ENCODE peak calls at places on chromosomes 1 and 21, in seven cellular contexts. V is astrocyte, Y is left ventricle myocardium inferior, Z is tibial nerve, O is body of pancreas, C is pancreas, L is SJSA1. Q is an unnamed sample. For H3K36me3, the result is how much of the 10 kb centered on the place peaks cover.

GRCh38 chr1:213201380-213202155 is 150.5 kb downstream of the RPS6KC1 start:
- DNase-seq in V (no peak), Y (no peak), Z (no peak), O (no peak), C (no peak), L (no peak), Q (no peak)

GRCh38 chr1:27430903-27431653 is 38.7 kb downstream of the GPR3 start:
- DNase-seq in V (peak), Y (no peak), Z (no peak), O (no peak), C (no peak), L (no peak), Q (no peak)

GRCh38 chr1:177142013-177142412 is 22.5 kb downstream of the ASTN1 start:
- DNase-seq in V (no peak), Y (no peak), Z (no peak), O (no peak), C (no peak), L (no peak), Q (no peak)

GRCh38 chr1:216207154-216207553 is 216.1 kb downstream of the USH2A start:
- DNase-seq in V (no peak), Y (no peak), Z (no peak), O (no peak), C (no peak), L (no peak), Q (no peak)

GRCh38 chr1:224433671-224434446 is 738 bp downstream of the WDR26 start:
- DNase-seq in V (no peak), Y (peak), Z (peak), O (peak), C (peak), L (no peak), Q (peak)

GRCh38 chr1:186511761-186512637 is 51.1 kb upstream of the PDC start:
- DNase-seq in V (no peak), Y (no peak), Z (no peak), O (no peak), C (no peak), L (no peak), Q (no peak)

GRCh38 chr1:25700124-25700523 is 83.5 kb downstream of the MAN1C1 start:
- DNase-seq in V (peak), Y (peak), Z (peak), O (no peak), C (no peak), L (no peak), Q (no peak)

GRCh38 chr1:55848906-55849305 is 633.7 kb upstream of the USP24 start:
- DNase-seq in V (no peak), Y (no peak), Z (no peak), O (no peak), C (no peak), L (no peak), Q (no peak)

GRCh38 chr1:1758059-1758621 is 20.1 kb downstream of the NADK start:
- DNase-seq in V (no peak), Y (no peak), Z (no peak), O (no peak), C (no peak), L (no peak), Q (no peak)

GRCh38 chr1:208977861-208978260 is 605.7 kb upstream of the CAMK1G start:
- DNase-seq in V (no peak), Y (no peak), Z (no peak), O (no peak), C (no peak), L (no peak), Q (no peak)

GRCh38 chr1:14780271-14780670 is 181.8 kb downstream of the KAZN start:
- DNase-seq in V (no peak), Y (no peak), Z (no peak), O (no peak), C (no peak), L (no peak), Q (no peak)

GRCh38 chr1:162179121-162179520 is 109.6 kb downstream of the NOS1AP start:
- DNase-seq in V (no peak), Y (no peak), Z (no peak), O (no peak), C (no peak), L (no peak), Q (no peak)

GRCh38 chr1:202207292-202207691 is 13.7 kb downstream of the LGR6 start:
- DNase-seq in V (peak), Y (no peak), Z (no peak), O (no peak), C (no peak), L (peak), Q (no peak)

GRCh38 chr1:202212787-202213186 is 19.2 kb downstream of the LGR6 start:
- DNase-seq in V (no peak), Y (no peak), Z (no peak), O (no peak), C (no peak), L (no peak), Q (no peak)

GRCh38 chr1:202208458-202208857 is 14.9 kb downstream of the LGR6 start:
- DNase-seq in V (no peak), Y (no peak), Z (no peak), O (no peak), C (no peak), L (no peak), Q (no peak)

GRCh38 chr1:202210969-202211368 is 17.4 kb downstream of the LGR6 start:
- DNase-seq in V (no peak), Y (no peak), Z (no peak), O (no peak), C (no peak), L (no peak), Q (no peak)

GRCh38 chr1:202210370-202210769 is 16.8 kb downstream of the LGR6 start:
- DNase-seq in V (peak), Y (no peak), Z (no peak), O (no peak), C (no peak), L (no peak), Q (no peak)
- H3K36me3 ChIP-seq in V (under half), Y (under half), Z (under half), O (under half), C (under half), L (under half), Q (under half)

DNA sequence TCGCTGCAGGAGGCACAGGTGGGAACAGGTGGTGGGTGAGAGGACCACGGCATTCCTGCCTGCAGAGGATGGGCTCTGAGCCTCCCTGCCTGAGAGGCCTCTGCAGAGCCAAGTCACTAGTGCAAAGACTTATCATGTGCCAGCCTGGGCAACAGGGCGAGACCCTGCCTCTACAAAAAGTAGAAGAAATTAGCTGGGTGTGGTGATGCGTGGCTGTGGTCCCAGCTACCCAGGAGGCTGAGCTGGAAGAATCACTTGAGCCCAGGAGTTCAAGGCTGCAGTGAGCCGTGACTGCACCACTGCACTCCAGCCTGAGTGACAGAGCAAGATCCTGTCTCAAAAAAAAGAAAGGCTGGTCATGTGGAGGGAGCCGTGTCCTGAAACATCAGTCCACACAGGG is 46.4 kb downstream of the PKNOX1 start:
- DNase-seq in V (no peak), Y (no peak), Z (no peak), O (no peak), C (no peak), L (no peak), Q (no peak)
- H3K36me3 ChIP-seq in V (under half), Y (half or more), Z (under half), O (under half), C (under half), L (half or more), Q (under half)

DNA sequence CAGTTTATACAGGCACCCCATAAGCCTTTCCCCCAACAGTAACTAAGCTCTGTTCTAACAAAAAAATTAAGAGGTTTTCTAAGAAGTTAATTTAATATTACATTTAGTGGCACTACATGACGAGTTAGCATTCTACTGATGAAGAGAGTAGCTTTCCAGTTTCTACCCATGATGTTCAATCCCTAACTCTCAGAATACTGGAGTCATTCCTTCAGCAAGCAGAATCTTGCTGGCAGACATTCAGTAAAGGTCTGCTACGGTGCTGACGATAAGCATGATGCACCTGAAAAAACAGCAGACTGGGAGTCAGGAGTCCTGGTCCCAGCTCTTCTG is 24.5 kb downstream of the SRSF4 start:
- DNase-seq in V (no peak), Y (no peak), Z (no peak), O (no peak), C (no peak), L (no peak), Q (no peak)
- H3K36me3 ChIP-seq in V (half or more), Y (half or more), Z (under half), O (under half), C (half or more), L (half or more), Q (under half)

GRCh38 chr1:226764533-226764932 is 25.5 kb upstream of the ITPKB start:
- DNase-seq in V (no peak), Y (no peak), Z (no peak), O (no peak), C (no peak), L (no peak), Q (no peak)
- H3K36me3 ChIP-seq in V (under half), Y (under half), Z (under half), O (under half), C (under half), L (under half), Q (under half)

DNA sequence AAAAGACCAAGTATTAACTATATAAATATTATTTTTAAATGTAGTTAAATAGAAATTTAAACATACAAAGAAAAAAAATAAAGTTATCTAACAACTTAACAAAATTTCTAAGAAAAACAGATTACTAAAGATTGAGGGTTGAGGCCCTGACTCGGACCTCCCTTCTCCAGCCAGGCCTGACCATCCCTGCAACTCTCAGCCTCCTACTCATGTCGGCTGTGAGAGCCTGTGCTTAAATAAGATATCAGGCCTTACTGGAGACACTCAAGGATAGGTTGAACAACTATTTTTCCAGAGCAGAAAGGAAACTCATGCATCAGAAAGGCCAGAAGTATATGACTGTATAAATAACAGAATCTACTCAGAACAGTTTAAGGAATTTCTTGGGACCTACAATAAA is 33.0 kb upstream of the PSMG1 start:
- DNase-seq in V (no peak), Y (no peak), Z (no peak), O (no peak), C (no peak), L (no peak), Q (no peak)
- H3K36me3 ChIP-seq in V (under half), Y (half or more), Z (under half), O (under half), C (under half), L (under half), Q (under half)

GRCh38 chr1:192682335-192682734 is 46.4 kb downstream of the RGS13 start:
- DNase-seq in V (no peak), Y (no peak), Z (no peak), O (no peak), C (no peak), L (no peak), Q (no peak)

GRCh38 chr1:192675716-192676115 is 39.8 kb downstream of the RGS13 start:
- DNase-seq in V (no peak), Y (no peak), Z (no peak), O (no peak), C (no peak), L (no peak), Q (no peak)

DNA sequence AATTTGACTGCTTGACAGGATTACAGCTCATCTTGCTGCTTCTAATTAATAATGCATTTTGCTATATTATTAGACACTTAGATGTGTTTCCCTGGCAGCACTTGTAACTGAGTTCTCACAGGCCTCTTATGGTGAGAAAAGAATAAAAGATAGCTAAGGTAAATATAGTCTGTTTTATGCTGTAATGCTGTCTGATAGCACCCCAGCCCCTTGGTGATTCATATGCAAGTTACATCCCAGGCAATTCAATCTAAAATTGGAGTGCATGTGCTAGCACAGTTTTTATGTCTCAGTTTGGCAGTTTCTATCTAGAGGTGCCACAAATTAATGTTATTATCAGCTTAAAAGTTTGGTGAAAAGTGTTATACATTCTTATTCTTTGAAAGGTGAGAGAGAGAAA is 42.2 kb downstream of the RGS13 start:
- DNase-seq in V (no peak), Y (no peak), Z (no peak), O (no peak), C (no peak), L (no peak), Q (no peak)
- H3K36me3 ChIP-seq in V (under half), Y (under half), Z (under half), O (under half), C (under half), L (under half), Q (under half)

GRCh38 chr1:109229531-109230127 is 15.9 kb downstream of the SARS1 start:
- DNase-seq in V (no peak), Y (no peak), Z (no peak), O (no peak), C (no peak), L (no peak), Q (no peak)
- H3K36me3 ChIP-seq in V (under half), Y (half or more), Z (under half), O (under half), C (half or more), L (half or more), Q (under half)

DNA sequence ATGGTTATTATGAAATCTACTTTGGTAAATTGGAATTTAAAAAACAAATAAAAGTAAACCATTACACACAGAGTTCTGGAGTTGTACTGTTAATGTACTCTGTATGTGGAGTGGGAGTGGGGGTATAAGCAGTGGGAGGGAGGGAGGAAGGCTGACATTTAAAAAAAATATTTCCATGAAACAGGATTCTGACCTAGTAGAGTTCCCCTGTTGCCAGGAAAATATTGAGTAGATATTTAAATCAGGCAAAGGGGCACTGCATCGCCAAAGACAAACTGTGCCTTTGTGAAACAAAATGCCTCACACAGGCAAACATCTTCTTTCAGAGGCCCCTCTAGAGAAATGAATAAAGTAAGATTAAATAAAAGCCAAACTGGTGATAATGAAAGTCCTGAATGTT is 87.8 kb downstream of the ERG start:
- DNase-seq in V (no peak), Y (no peak), Z (no peak), O (no peak), C (no peak), L (no peak), Q (no peak)
- H3K36me3 ChIP-seq in V (under half), Y (under half), Z (under half), O (under half), C (under half), L (under half), Q (under half)

DNA sequence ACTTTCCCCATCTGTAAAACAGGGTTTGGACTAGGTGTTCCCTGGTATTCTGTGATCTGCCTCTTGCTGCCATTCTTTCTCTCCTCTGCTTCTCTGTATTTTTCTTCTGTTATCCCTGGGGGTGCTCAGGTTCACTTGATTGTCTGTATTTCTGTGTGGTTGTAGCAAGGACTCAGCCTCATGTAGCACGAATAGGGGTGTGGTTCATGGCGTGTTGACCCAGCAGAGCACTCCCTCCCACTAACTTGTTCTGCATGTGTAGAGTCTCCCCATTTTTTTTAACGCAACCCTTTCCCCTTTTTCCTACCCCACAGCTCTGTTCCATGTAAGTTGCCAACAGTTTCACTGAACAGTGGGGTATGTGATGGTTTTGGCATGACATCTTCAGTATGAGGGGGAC is 1.2 kb upstream of the BNIPL start:
- DNase-seq in V (no peak), Y (no peak), Z (no peak), O (no peak), C (no peak), L (no peak), Q (no peak)
- H3K36me3 ChIP-seq in V (under half), Y (under half), Z (under half), O (under half), C (under half), L (under half), Q (under half)

GRCh38 chr1:15943515-15944307 is 32.2 kb downstream of the ZBTB17 start:
- DNase-seq in V (no peak), Y (no peak), Z (no peak), O (no peak), C (no peak), L (peak), Q (no peak)
- H3K36me3 ChIP-seq in V (under half), Y (half or more), Z (under half), O (under half), C (half or more), L (half or more), Q (under half)